ENCODE peak calls at places on chromosomes 11 and 22, in seven cellular contexts. R is K562, F is GM12892, L is HepG2, C is transverse colon, A is GM12891, N is GM12878. I is an unnamed sample.

GRCh38 chr11:9906043-9906791 is 242.3 kb downstream of the SWAP70 start:
- DNase-seq in R (no peak), F (no peak), L (peak), C (no peak), A (no peak), N (no peak), I (peak)

GRCh38 chr11:17636721-17637120 is 82.7 kb upstream of the MYOD1 start:
- DNase-seq in R (no peak), F (no peak), L (no peak), C (no peak), A (no peak), N (no peak), I (no peak)

GRCh38 chr11:85182437-85183109 is 444.6 kb downstream of the DLG2 start:
- DNase-seq in R (no peak), F (no peak), L (peak), C (no peak), A (peak), N (no peak), I (peak)

GRCh38 chr11:64382586-64382985 is 23.6 kb downstream of the RPS6KA4 start:
- DNase-seq in R (peak), F (no peak), L (no peak), C (no peak), A (no peak), N (no peak), I (no peak)

GRCh38 chr11:94558932-94559331 is 8.2 kb upstream of the PIWIL4 start:
- DNase-seq in R (peak), F (no peak), L (no peak), C (no peak), A (no peak), N (no peak), I (no peak)

GRCh38 chr11:17524221-17524620 is 20.0 kb downstream of the USH1C start:
- DNase-seq in R (no peak), F (no peak), L (no peak), C (no peak), A (no peak), N (no peak), I (no peak)

GRCh38 chr11:3849297-3849874 is 6.1 kb upstream of the STIM1 start:
- DNase-seq in R (peak), F (no peak), L (peak), C (no peak), A (no peak), N (no peak), I (no peak)

GRCh38 chr11:4921796-4922195 is 2.3 kb downstream of the OR51G1 start:
- DNase-seq in R (no peak), F (no peak), L (no peak), C (no peak), A (no peak), N (no peak), I (no peak)

DNA sequence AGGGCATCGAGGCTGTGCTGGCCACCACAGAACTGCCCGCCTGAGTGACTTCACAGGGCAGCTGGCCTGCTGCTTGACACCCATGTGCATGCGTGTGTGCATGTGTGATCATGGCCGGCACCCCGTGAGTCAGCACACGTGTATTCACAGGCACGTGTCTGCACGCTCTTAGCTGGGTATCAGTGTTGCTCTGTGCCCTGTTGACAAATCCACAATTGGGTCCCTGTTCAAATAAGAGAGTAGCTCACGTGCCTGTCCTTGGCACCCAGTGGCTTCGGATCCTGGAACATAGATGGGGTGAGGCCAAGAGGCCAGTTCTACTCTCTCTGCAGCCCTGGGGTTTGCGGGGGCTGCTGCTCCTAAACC is 14.0 kb downstream of the B3GAT1 start:
- DNase-seq in R (no peak), F (no peak), L (no peak), C (no peak), A (no peak), N (no peak), I (no peak)
- TF ChIP-seq POLR2AphosphoS5 in R (no peak), F (no peak), L (no peak), C (no peak), A (no peak), N (no peak), I (no peak)

DNA sequence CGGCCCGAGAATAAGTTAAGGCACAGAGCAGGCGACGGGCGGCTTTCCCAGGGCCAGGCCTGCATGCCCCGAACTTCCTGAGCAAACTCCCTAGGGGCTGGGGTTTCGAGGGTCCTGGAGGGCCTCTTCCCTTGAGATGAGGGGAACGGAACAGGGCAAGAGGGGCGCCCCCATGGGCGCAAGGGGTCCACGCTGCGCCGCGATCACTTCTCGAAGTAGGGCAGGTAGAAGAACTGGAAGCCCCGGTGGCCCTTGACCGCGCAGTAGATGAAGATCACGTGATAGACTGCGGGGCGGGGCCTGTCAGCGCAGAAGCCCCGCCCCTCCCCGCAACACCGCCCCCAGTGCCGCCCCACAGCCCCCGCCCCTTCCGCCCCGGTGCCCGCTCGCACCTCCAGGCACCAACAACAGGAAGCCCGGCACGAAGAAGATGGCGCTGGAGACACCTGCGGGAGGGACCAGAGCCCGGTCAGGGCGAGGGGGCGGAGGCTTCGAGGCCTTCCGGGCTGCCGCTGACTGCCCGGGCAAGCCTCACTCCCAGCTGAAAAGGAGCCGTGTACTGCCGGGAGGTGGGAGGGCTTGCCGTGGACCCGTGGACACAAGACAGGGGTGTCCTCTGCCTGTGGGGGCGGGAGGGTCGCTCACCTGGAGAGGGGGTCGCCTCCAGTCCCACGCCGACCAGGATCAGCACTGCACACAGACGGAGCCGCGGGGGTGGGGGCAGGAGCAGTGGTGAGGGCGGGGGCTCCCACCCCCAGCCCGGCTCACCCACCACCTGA is 4.5 kb downstream of the TMEM134 start:
- DNase-seq in R (peak), F (peak), L (peak), C (peak), A (peak), N (peak), I (peak)
- TF ChIP-seq POLR2AphosphoS5 in R (peak), F (peak), L (peak), C (peak), A (peak), N (peak), I (peak)

GRCh38 chr11:69402251-69402892 is 79.1 kb upstream of the LINC01488 start:
- DNase-seq in R (peak), F (no peak), L (no peak), C (no peak), A (no peak), N (no peak), I (no peak)
- TF ChIP-seq POLR2AphosphoS5 in R (no peak), F (no peak), L (no peak), C (no peak), A (no peak), N (no peak), I (no peak)

DNA sequence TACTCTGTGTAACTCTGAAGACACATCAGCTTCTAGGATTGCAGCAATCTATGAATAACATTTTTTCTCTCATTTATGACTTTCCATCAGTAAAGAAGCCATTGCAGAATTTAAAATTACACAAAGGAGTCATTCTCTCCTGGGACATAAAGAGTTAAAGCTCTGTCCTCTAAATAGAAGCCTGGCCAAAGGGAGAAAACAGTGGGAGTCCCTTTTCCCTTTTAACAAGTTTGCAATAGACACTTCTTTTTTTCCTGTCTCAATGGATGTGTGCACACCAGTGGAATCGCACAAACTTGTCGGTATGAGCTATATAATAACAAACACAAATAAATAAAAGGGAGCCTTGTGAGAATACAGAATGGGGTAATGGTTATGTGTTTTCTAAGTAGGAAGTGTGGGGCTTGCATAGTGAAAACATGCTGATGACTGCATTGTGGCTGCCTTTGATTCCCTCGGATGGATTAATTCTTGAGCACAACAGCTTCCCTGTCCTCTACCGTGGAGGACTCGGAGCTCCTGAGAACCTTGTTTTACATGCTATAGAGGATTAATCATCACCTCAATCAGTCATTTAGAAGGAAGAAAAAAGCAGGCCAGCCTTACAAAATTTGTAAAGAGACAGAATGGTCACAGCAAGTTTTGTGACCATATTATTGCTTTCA is 131.9 kb downstream of the WNT7B start:
- DNase-seq in R (no peak), F (no peak), L (no peak), C (no peak), A (no peak), N (no peak), I (no peak)
- TF ChIP-seq POLR2AphosphoS5 in R (no peak), F (no peak), L (no peak), C (no peak), A (no peak), N (no peak), I (no peak)

GRCh38 chr22:20578707-20579106 is 71.3 kb downstream of the MED15 start:
- DNase-seq in R (no peak), F (no peak), L (no peak), C (no peak), A (no peak), N (no peak), I (no peak)

GRCh38 chr22:20580179-20580578 is 72.8 kb downstream of the MED15 start:
- DNase-seq in R (no peak), F (no peak), L (no peak), C (no peak), A (no peak), N (no peak), I (no peak)

GRCh38 chr22:20578192-20578591 is 70.8 kb downstream of the MED15 start:
- DNase-seq in R (no peak), F (no peak), L (no peak), C (no peak), A (no peak), N (no peak), I (no peak)

GRCh38 chr22:20580611-20581502 is 73.4 kb downstream of the MED15 start:
- DNase-seq in R (no peak), F (no peak), L (no peak), C (no peak), A (no peak), N (no peak), I (no peak)

GRCh38 chr22:20579273-20580120 is 72.1 kb downstream of the MED15 start:
- DNase-seq in R (no peak), F (no peak), L (no peak), C (no peak), A (no peak), N (no peak), I (no peak)
- TF ChIP-seq POLR2AphosphoS5 in R (no peak), F (no peak), L (no peak), C (no peak), A (no peak), N (no peak), I (no peak)

I was measured in SK-N-MC.